ENCODE peak calls at places on chromosomes 4 and X, in four cellular contexts. D, N, W and A are unnamed samples.

GRCh38 chr4:39686997-39687396 is 10.9 kb upstream of the UBE2K start:
- DNase-seq in D (no peak), N (no peak), W (no peak), A (no peak)

GRCh38 chr4:4311193-4311592 is 21.1 kb downstream of the ZBTB49 start:
- DNase-seq in D (no peak), N (no peak), W (no peak), A (no peak)

GRCh38 chr4:8554555-8555100 is 25.6 kb upstream of the GPR78 start:
- DNase-seq in D (no peak), N (no peak), W (no peak), A (no peak)

GRCh38 chr4:37967749-37968148 is 7.6 kb downstream of the PTTG2 start:
- DNase-seq in D (no peak), N (peak), W (no peak), A (no peak)

GRCh38 chrX:9539611-9540387 is 74.9 kb downstream of the TBL1X start:
- DNase-seq in D (no peak), N (no peak), W (no peak), A (no peak)

GRCh38 chr4:37594095-37594494 is 92.1 kb downstream of the RELL1 start:
- DNase-seq in D (no peak), N (no peak), W (no peak), A (no peak)

GRCh38 chrX:129361566-129361965 is 161.7 kb downstream of the SMARCA1 start:
- DNase-seq in D (no peak), N (no peak), W (no peak), A (no peak)

GRCh38 chr4:84432713-84433112 is 66.4 kb downstream of the NKX6-1 start:
- DNase-seq in D (no peak), N (no peak), W (no peak), A (no peak)

DNA sequence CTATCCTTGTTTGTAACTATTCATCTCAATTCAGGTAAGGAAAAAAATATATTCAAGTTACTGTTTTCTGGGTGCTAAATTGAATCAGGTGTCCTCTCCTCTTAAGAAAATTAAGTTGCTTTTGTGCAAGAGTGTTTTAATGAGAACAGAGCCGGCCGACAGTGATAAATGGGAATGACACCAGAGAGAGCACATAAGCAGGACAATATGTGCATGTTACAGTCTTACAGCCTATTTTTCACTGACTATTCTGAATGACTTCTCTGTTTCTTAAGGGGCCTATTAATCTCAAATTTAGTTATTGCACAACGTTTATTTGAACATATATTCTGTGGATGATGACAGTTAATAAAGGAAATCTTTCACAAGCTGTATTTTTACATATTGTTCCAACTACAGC is 68.5 kb downstream of the SLC10A7 start:
- DNase-seq in D (no peak), N (no peak), W (no peak), A (no peak)
- TF ChIP-seq FOXK2 in D (no peak), N (no peak), W (no peak), A (no peak)

GRCh38 chr4:121991968-121992367 is 40.1 kb upstream of the TRPC3 start:
- DNase-seq in D (no peak), N (no peak), W (no peak), A (no peak)

GRCh38 chr4:121990489-121990888 is 38.6 kb upstream of the TRPC3 start:
- DNase-seq in D (peak), N (no peak), W (no peak), A (no peak)

GRCh38 chr4:121988950-121989349 is 37.1 kb upstream of the TRPC3 start:
- DNase-seq in D (no peak), N (no peak), W (no peak), A (no peak)

GRCh38 chr4:121989715-121990114 is 37.9 kb upstream of the TRPC3 start:
- DNase-seq in D (peak), N (no peak), W (no peak), A (peak)
- TF ChIP-seq SP1 in D (no peak), N (no peak), W (no peak), A (no peak)

DNA sequence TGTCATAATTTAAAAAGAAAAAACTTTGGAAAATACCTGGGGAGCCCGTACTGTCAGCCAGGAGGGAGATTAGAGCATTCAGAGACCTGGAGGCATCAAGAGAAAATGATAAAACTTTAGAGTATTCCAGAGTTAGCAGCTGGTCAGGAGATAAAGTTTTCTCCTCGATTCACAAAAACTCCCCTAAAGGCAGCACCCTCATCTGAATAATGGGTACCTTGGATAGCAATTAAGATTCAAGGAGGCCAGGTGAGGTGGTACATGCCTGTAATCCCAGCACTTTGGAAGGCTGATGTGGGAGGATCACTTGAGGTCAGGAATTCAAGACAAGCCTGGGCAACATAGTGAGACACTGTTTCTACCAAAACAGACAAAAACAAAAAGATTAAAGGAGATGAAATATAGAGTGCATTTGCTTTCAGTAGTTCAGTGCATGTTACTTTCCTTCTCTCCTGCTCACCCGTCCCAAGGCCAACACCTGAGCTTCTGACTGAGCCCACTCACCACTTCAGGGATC is 18.6 kb upstream of the RAB40A start:
- DNase-seq in D (no peak), N (no peak), W (no peak), A (no peak)
- TF ChIP-seq FOXM1 in D (no peak), N (no peak), W (no peak), A (no peak)

GRCh38 chr4:75637827-75638226 is 7.5 kb upstream of the CDKL2 start:
- DNase-seq in D (no peak), N (no peak), W (no peak), A (no peak)

GRCh38 chr4:75637176-75637575 is 6.8 kb upstream of the CDKL2 start:
- DNase-seq in D (no peak), N (no peak), W (no peak), A (no peak)

GRCh38 chr4:75634281-75634680 is 4.0 kb upstream of the CDKL2 start:
- DNase-seq in D (no peak), N (no peak), W (no peak), A (no peak)

GRCh38 chr4:75633846-75634245 is 3.5 kb upstream of the CDKL2 start:
- DNase-seq in D (no peak), N (no peak), W (no peak), A (no peak)

GRCh38 chr4:75634951-75635350 is 4.6 kb upstream of the CDKL2 start:
- DNase-seq in D (no peak), N (no peak), W (no peak), A (no peak)
- TF ChIP-seq FOXK2 in D (no peak), N (no peak), W (no peak), A (no peak)